ENCODE peak calls at places on chromosome 17, in four cellular contexts. T is body of pancreas, H is brain microvascular endothelial cell, X is tibial artery. Z is an unnamed sample.

GRCh38 chr17:69539781-69540319 is 125.4 kb downstream of the MAP2K6 start:
- DNase-seq in H (peak), X (no peak), T (no peak), Z (peak)

GRCh38 chr17:70168044-70168978 is 1.0 kb upstream of the KCNJ2 start:
- DNase-seq in T (peak), X (peak), H (peak), Z (peak)

GRCh38 chr17:72205357-72205756 is 84.5 kb downstream of the SOX9 start:
- DNase-seq in X (no peak), T (no peak), H (no peak), Z (no peak)

GRCh38 chr17:62581769-62582168 is 45.7 kb upstream of the MRC2 start:
- DNase-seq in T (no peak), X (no peak), H (no peak), Z (no peak)

GRCh38 chr17:58224315-58224714 is 5.3 kb upstream of the MKS1 start:
- DNase-seq in X (no peak), T (no peak), H (peak), Z (no peak)

GRCh38 chr17:40541060-40541872 is 24.0 kb downstream of the CCR7 start:
- DNase-seq in X (peak), T (no peak), H (no peak), Z (peak)

GRCh38 chr17:62565817-62566216 is 61.7 kb upstream of the MRC2 start:
- DNase-seq in X (no peak), H (peak), T (no peak), Z (no peak)

GRCh38 chr17:81980752-81981239 is 3.4 kb downstream of the ASPSCR1 start:
- DNase-seq in T (no peak), H (no peak), X (no peak), Z (no peak)

GRCh38 chr17:21278304-21279197 is 6.0 kb upstream of the MAP2K3 start:
- DNase-seq in H (no peak), X (peak), T (peak), Z (peak)

GRCh38 chr17:81906476-81907218 is 4.6 kb downstream of the PCYT2 start:
- DNase-seq in H (no peak), T (no peak), X (no peak), Z (no peak)

GRCh38 chr17:55089955-55090573 is 121.5 kb downstream of the STXBP4 start:
- DNase-seq in T (no peak), X (no peak), H (peak), Z (peak)

GRCh38 chr17:74512041-74512440 is 19.2 kb downstream of the CD300LB start:
- DNase-seq in X (peak), T (no peak), H (no peak), Z (no peak)

GRCh38 chr17:33142703-33143299 is 150.3 kb downstream of the ASIC2 start:
- DNase-seq in X (no peak), H (no peak), T (no peak), Z (peak)

GRCh38 chr17:57394375-57394774 is 138.1 kb downstream of the MSI2 start:
- DNase-seq in H (no peak), T (no peak), X (no peak), Z (no peak)

GRCh38 chr17:21688293-21688949 is 3.9 kb upstream of the KCNJ18 start:
- DNase-seq in X (no peak), H (no peak), T (no peak), Z (no peak)

GRCh38 chr17:41325126-41325525 is 9.6 kb upstream of the KRTAP17-1 start:
- DNase-seq in X (no peak), H (no peak), T (no peak), Z (no peak)

GRCh38 chr17:32525116-32525515 is 38.3 kb downstream of the CDK5R1 start:
- DNase-seq in H (peak), X (no peak), T (no peak), Z (no peak)

GRCh38 chr17:79830763-79831366 is 8.4 kb downstream of the CBX4 start:
- DNase-seq in X (no peak), H (no peak), T (no peak), Z (no peak)

GRCh38 chr17:79833110-79833450 is 6.2 kb downstream of the CBX4 start:
- DNase-seq in T (no peak), X (no peak), H (no peak), Z (no peak)

GRCh38 chr17:79830303-79830702 is 8.9 kb downstream of the CBX4 start:
- DNase-seq in T (no peak), H (no peak), X (no peak), Z (no peak)

GRCh38 chr17:79832211-79833109 is 6.8 kb downstream of the CBX4 start:
- DNase-seq in T (peak), X (no peak), H (no peak), Z (peak)

DNA sequence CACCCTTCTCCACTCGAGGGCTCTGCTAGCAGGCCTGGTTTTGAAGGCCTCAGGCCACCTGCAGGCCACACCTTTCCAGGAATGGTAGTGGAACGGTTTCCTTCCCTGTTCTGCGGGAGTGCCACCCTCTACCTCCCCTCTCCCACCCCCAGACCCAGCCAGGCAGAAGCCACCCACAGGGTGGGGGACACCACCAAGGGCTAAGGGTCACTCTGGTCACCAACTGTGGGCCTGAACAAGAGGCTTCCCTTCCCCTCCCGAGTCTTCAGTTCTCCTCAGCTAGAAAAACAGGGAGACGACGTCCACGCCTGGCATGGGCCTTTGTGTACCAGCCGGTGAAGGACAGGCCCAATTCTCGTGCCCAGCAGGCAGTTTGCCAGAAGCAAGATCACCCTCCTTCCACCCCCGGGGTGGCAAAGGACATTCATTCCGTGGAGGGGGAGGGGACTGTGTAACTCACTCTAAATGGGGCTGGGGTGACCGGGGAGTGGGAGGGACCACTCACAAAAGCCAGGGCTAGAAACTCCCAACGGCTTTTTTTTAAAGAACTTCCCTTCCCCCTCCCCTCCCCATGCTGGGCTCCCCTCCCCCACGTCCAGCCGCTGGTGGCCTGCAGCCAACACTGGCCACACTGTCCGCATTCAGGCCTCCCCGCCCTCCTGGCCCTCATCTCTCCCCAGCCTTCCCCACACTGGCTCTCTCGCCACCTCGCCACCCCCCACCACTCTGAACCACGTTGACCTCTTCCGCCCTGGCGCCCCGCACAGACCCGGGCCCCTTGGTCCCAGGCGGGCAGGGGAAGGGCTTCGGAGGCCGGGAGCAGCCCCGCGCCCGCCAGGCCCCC is 7.7 kb downstream of the CBX4 start:
- DNase-seq in T (peak), H (no peak), X (no peak), Z (no peak)
- H3K4me3 ChIP-seq in T (no peak), H (no peak), X (no peak), Z (no peak)

GRCh38 chr17:2594657-2595085 is 1.2 kb downstream of the PAFAH1B1 start:
- DNase-seq in T (no peak), H (no peak), X (no peak), Z (peak)
- H3K4me3 ChIP-seq in T (peak), H (peak), X (peak), Z (peak)

GRCh38 chr17:3904486-3904885 is 11.6 kb upstream of the CAMKK1 start:
- DNase-seq in H (no peak), X (no peak), T (peak), Z (no peak)

GRCh38 chr17:3906881-3907280 is 9.4 kb downstream of the P2RX1 start:
- DNase-seq in H (no peak), T (no peak), X (no peak), Z (no peak)

GRCh38 chr17:3903881-3904286 is 11.0 kb upstream of the CAMKK1 start:
- DNase-seq in X (no peak), H (no peak), T (peak), Z (no peak)

GRCh38 chr17:3905017-3905486 is 11.2 kb downstream of the P2RX1 start:
- DNase-seq in H (no peak), X (no peak), T (peak), Z (no peak)

GRCh38 chr17:3903051-3903825 is 10.4 kb upstream of the CAMKK1 start:
- DNase-seq in H (no peak), X (no peak), T (peak), Z (no peak)
- H3K4me3 ChIP-seq in H (no peak), X (no peak), T (no peak), Z (no peak)

DNA sequence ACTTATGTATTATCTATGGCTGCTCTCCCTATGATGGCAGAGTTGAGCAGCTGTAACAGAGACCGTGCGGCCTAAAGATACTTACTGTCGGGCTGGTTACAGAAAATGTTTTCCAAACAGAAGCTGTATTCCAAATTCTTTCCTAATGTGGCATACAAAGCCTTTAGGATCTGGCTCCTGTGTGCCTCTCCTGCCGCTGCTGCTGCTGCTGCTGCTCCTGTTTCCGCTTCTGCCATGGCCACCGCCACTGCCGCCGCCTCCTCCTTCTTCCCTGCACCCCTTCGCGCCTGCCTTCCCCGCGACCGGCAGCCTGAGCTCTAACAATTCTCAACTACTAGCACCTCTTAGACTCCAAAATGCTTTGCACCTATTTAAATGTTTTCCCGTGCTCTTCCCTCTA is 263.9 kb upstream of the TBX2 start:
- DNase-seq in X (no peak), H (no peak), T (no peak), Z (no peak)
- H3K4me3 ChIP-seq in X (peak), H (no peak), T (no peak), Z (no peak)

DNA sequence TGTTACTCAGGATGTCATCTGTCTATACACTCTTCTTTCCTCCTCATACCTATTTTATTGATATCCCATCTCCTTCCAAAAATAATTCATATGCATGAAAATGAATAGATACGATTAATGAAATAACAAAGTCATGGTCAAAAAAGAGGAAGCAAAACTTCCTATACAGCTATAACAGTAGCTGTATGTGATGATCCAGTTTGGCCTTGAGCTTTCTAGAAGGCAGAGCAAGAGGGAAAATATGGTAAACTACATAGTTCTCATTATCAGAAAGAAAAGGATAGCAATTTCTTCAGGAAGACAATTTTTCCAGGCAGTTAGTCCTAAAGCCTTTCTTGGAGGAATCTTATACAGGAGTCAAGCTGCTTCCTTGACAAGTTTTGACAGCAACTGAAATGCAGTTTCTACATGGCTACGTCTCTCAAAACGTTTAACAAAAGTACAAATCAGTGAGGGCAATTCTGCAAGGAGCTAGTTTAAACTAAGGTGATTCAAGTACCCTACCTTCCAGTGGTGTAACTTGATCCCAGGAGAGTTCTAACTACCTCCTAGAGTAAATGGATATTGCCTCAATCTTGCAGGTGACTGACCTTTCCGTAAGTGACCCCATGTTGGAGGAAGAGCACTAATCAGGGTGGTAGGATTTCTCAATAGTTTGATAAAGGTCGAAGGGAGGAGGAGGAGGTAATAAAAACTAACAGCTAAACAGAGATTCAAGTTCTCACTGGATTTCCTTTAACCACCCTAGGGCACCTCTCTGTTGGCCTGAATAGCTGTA is 1.0 kb downstream of the SPAG5 start:
- DNase-seq in H (no peak), X (no peak), T (no peak), Z (peak)
- H3K4me3 ChIP-seq in H (peak), X (no peak), T (no peak), Z (no peak)

GRCh38 chr17:78560731-78561130 is 16.5 kb downstream of the DNAH17 start:
- DNase-seq in T (no peak), H (no peak), X (no peak), Z (no peak)
- H3K4me3 ChIP-seq in T (no peak), H (no peak), X (no peak), Z (no peak)

GRCh38 chr17:83117594-83117993 is 38.2 kb downstream of the METRNL start:
- DNase-seq in H (no peak), X (peak), T (no peak), Z (no peak)
- H3K4me3 ChIP-seq in H (no peak), X (no peak), T (no peak), Z (no peak)

DNA sequence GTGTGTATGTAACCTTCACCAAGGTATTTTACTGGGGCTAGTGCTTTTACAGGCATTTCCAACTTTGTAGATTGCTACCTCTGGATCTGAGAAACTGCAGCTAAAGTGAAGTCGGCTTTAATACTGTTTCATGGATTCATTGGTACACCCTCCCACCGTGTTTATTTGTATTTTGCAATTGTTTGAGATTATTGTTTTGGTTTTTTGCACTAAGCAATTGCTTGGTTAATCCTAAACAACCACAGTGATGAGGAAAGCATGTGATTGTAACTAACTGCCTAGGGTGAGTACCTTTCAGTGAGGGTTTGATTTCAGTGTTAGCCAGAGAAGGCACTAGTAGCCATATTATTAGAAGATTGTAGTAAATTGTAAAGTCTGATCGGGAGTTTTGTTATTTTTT is 3.3 kb downstream of the LUC7L3 start:
- DNase-seq in H (no peak), X (no peak), T (no peak), Z (no peak)
- H3K4me3 ChIP-seq in H (no peak), X (no peak), T (no peak), Z (no peak)

DNA sequence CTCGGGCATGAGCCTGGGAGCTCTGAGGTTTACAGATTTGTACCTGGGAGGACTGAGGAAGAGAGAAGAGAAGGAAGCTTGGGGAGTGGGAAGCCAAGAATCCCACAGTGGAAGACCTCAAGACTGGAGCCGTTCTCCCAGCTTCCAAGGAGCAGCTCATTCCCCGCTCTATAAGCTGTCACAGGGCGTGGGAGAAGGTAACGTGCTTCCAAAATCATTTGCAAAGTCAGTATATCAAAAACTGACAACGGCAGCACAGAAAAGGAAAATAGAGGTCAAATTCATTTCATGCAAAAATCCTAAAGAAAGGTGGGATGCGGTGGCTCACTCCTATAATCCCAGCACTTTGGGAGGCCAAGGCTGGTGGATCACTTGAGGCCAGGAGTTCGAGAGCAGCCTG is 7.8 kb downstream of the PIK3R5 start:
- DNase-seq in H (no peak), X (no peak), T (no peak), Z (no peak)
- H3K4me3 ChIP-seq in H (no peak), X (no peak), T (no peak), Z (no peak)